ENCODE peak calls at places on chromosomes 1 and 21, in seven cellular contexts. Y is psoas muscle, A is body of pancreas, U is endodermal cell, P is neural progenitor cell, G is fibroblast of lung, B is PC-3. C is an unnamed sample.

GRCh38 chr1:81834268-81834667 is 33.5 kb downstream of the ADGRL2 start:
- DNase-seq in B (no peak), A (no peak), P (no peak), Y (no peak), U (no peak), G (peak; percentile 61), C (no peak)

GRCh38 chr1:232280910-232281309 is 349.0 kb downstream of the SIPA1L2 start:
- DNase-seq in B (no peak), P (peak; percentile 68), A (no peak), Y (no peak), U (peak; percentile 88), G (no peak), C (no peak)

GRCh38 chr21:25733859-25734653 is 648 bp downstream of the ATP5PF start:
- DNase-seq in G (peak; percentile 39), P (no peak), U (no peak), Y (no peak), B (peak; percentile 9), A (no peak), C (no peak)

GRCh38 chr1:12480748-12481362 is 137.2 kb downstream of the DHRS3 start:
- DNase-seq in G (peak; percentile 89), P (no peak), A (peak; percentile 46), B (peak; percentile 97), U (no peak), Y (no peak), C (no peak)

GRCh38 chr1:23444104-23444533 is 19.6 kb upstream of the TCEA3 start:
- DNase-seq in A (peak; percentile 30), Y (peak; percentile 75), B (no peak), G (peak; percentile 94), P (no peak), U (no peak), C (peak; percentile 84)

GRCh38 chr1:14614326-14614725 is 15.8 kb downstream of the KAZN start:
- DNase-seq in Y (no peak), G (no peak), A (no peak), B (no peak), P (no peak), U (no peak), C (no peak)

GRCh38 chr1:207711285-207711684 is 40.6 kb upstream of the CD46 start:
- DNase-seq in Y (no peak), A (peak; percentile 28), U (peak; percentile 72), G (peak; percentile 20), B (peak; percentile 69), P (peak; percentile 2), C (no peak)

GRCh38 chr1:6580588-6581270 is 935 bp downstream of the ZBTB48 start:
- DNase-seq in B (peak; percentile 40), Y (no peak), U (peak; percentile 63), A (peak; percentile 75), P (peak; percentile 18), G (no peak), C (no peak)

GRCh38 chr1:4485398-4485797 is 169.0 kb upstream of the AJAP1 start:
- DNase-seq in P (no peak), B (no peak), U (peak; percentile 64), Y (no peak), A (no peak), G (no peak), C (no peak)

GRCh38 chr1:25875154-25875855 is at the start of gene PAQR7:
- DNase-seq in B (peak; percentile 64), P (peak; percentile 87), U (peak; percentile 90), Y (peak; percentile 79), A (peak; percentile 91), G (peak; percentile 71), C (peak; percentile 79)

GRCh38 chr1:52706941-52707926 is 9.1 kb upstream of the COA7 start:
- DNase-seq in G (no peak), U (no peak), B (peak; percentile 64), A (no peak), P (no peak), Y (peak; percentile 52), C (no peak)

GRCh38 chr1:52707927-52708655 is 9.9 kb upstream of the COA7 start:
- DNase-seq in A (no peak), U (no peak), G (peak; percentile 23), P (no peak), B (peak; percentile 90), Y (no peak), C (no peak)

GRCh38 chr1:52713590-52713989 is 12.7 kb upstream of the ZYG11B start:
- DNase-seq in Y (no peak), P (no peak), B (no peak), U (no peak), G (no peak), A (no peak), C (no peak)

GRCh38 chr1:52706136-52706670 is 8.1 kb upstream of the COA7 start:
- DNase-seq in U (peak; percentile 47), A (no peak), P (no peak), B (no peak), G (no peak), Y (no peak), C (no peak)

GRCh38 chr1:52709016-52709415 is 10.9 kb upstream of the COA7 start:
- DNase-seq in A (no peak), U (no peak), B (no peak), G (no peak), Y (no peak), P (no peak), C (no peak)
- H3K9me3 ChIP-seq in A (no peaks in the 10 kb centered on the region), U (no peaks in the 10 kb centered on the region), B (no peaks in the 10 kb centered on the region), G (no peaks in the 10 kb centered on the region), Y (no peaks in the 10 kb centered on the region), P (no peaks in the 10 kb centered on the region), C (no peaks in the 10 kb centered on the region)

GRCh38 chr21:37560385-37560784 is 193.8 kb downstream of the DYRK1A start:
- DNase-seq in U (no peak), P (no peak), A (no peak), B (no peak), Y (no peak), G (no peak), C (no peak)
- H3K9me3 ChIP-seq in U (peaks cover 13% of the 10 kb centered on the region), P (no peaks in the 10 kb centered on the region), A (no peaks in the 10 kb centered on the region), B (no peaks in the 10 kb centered on the region), Y (no peaks in the 10 kb centered on the region), G (no peaks in the 10 kb centered on the region), C (no peaks in the 10 kb centered on the region)

GRCh38 chr1:107941123-107941522 is 23.9 kb downstream of the VAV3 start:
- DNase-seq in A (no peak), U (no peak), Y (no peak), G (no peak), B (no peak), P (no peak), C (no peak)
- H3K9me3 ChIP-seq in A (no peaks in the 10 kb centered on the region), U (no peaks in the 10 kb centered on the region), Y (no peaks in the 10 kb centered on the region), G (no peaks in the 10 kb centered on the region), B (no peaks in the 10 kb centered on the region), P (no peaks in the 10 kb centered on the region), C (no peaks in the 10 kb centered on the region)

DNA sequence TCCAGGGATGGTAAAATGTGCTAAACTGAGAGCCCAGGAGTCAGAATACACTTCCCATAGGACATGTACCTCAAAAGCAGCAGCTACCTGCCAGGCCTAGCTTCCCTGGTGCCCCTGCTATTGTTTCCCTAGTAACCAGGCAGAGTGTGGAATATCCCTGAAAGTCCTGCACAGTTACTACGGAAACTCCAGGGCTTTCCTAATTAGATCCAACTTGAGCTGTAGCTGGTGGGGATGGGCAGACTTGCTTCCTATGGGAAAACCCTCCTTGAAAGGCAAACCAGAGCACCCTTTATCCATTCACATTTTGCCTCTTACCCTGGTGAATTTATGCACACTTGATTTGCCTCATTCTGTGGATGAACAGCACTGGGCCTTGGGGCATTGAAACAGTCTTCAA is 559.9 kb upstream of the PBX1 start:
- DNase-seq in A (no peak), P (peak; percentile 30), B (no peak), U (no peak), Y (no peak), G (no peak), C (no peak)
- H3K9me3 ChIP-seq in A (no peaks in the 10 kb centered on the region), P (peaks cover 3% of the 10 kb centered on the region), B (peaks cover 12% of the 10 kb centered on the region), U (peaks cover 4% of the 10 kb centered on the region), Y (peaks cover 2% of the 10 kb centered on the region), G (no peaks in the 10 kb centered on the region), C (no peaks in the 10 kb centered on the region)

DNA sequence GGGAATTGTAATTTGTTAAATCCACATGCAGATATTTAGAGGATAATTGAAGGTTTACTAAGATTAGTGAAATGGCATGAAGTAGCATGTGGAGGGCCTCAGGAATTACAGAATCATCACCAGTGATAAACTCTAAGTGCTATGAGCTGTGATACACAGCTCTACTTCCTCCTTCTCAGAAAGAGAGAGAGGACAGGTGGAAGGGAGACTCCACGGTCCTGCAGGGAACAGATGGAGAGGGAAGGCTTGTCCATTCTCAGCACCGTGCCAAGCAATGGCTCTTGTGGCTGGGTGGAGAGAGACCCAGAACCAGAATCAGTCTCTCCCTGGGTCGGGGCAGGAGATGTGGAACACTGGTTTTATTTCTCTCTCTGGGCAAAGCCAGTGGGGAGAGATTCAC is 27.8 kb upstream of the LYPD8 start:
- DNase-seq in Y (no peak), G (no peak), U (no peak), B (no peak), P (no peak), A (no peak), C (no peak)
- H3K9me3 ChIP-seq in Y (no peaks in the 10 kb centered on the region), G (no peaks in the 10 kb centered on the region), U (peaks cover 62% of the 10 kb centered on the region), B (no peaks in the 10 kb centered on the region), P (peaks cover 8% of the 10 kb centered on the region), A (no peaks in the 10 kb centered on the region), C (no peaks in the 10 kb centered on the region)